ENCODE peak calls at places on chromosomes 11 and 22, in five cellular contexts. U is upper lobe of right lung, G is endothelial cell of umbilical vein, M is tibial nerve, Q is HFF-Myc. S is an unnamed sample.

GRCh38 chr11:127003260-127003981 is 2.9 kb upstream of the KIRREL3 start:
- DNase-seq in U (no peak), G (no peak), M (no peak), Q (no peak), S (no peak)

GRCh38 chr11:94553938-94554337 is 10.2 kb downstream of the FUT4 start:
- DNase-seq in U (no peak), G (no peak), M (no peak), Q (peak), S (no peak)

GRCh38 chr11:65043881-65044501 is 3.0 kb downstream of the SAC3D1 start:
- DNase-seq in U (peak), G (no peak), M (no peak), Q (no peak), S (peak)

GRCh38 chr22:49400866-49401598 is 426.6 kb downstream of the BRD1 start:
- DNase-seq in U (no peak), G (no peak), M (no peak), Q (no peak), S (no peak)

GRCh38 chr11:61356701-61357100 is 5.0 kb downstream of the CYB561A3 start:
- DNase-seq in U (no peak), G (no peak), M (no peak), Q (no peak), S (no peak)

GRCh38 chr11:6876914-6877313 is 489 bp downstream of the OR10A4 start:
- DNase-seq in U (no peak), G (no peak), M (no peak), Q (no peak), S (no peak)

GRCh38 chr22:40817737-40818136 is 1.4 kb downstream of the SLC25A17 start:
- DNase-seq in U (no peak), G (no peak), M (no peak), Q (no peak), S (no peak)

GRCh38 chr11:121106812-121107211 is 5.8 kb downstream of the TECTA start:
- DNase-seq in U (no peak), G (no peak), M (no peak), Q (no peak), S (no peak)

DNA sequence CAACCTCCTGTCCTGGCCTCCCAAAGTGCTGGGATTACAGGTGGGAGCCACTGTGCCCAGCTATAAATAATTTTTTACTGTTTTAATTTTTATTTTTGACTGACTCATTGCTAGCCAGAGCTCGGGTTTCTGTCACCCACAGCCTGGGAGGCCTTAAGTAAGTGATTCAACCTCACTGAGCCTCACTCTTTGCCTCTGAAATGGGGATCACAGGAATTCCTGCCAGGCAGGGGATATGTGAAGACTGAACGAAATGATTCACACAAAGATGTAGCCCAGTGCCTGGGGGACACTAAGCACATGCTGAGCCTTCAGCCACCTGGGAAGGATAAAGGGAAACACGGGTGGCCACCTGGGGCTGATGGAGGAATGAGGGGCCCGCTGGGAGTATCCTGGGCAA is 3.8 kb upstream of the LRRC74B start:
- DNase-seq in U (no peak), G (no peak), M (no peak), Q (no peak), S (no peak)
- H3K4me3 ChIP-seq in U (no peak), G (no peak), M (no peak), Q (no peak), S (no peak)

GRCh38 chr22:27148025-27148424 is 490.6 kb downstream of the MIAT start:
- DNase-seq in U (no peak), G (no peak), M (no peak), Q (no peak), S (no peak)

GRCh38 chr22:27148886-27149470 is 491.6 kb downstream of the MIAT start:
- DNase-seq in U (no peak), G (no peak), M (no peak), Q (no peak), S (no peak)

GRCh38 chr22:27139935-27140493 is 482.6 kb downstream of the MIAT start:
- DNase-seq in U (no peak), G (peak), M (no peak), Q (peak), S (no peak)

GRCh38 chr22:27146871-27147591 is 489.6 kb downstream of the MIAT start:
- DNase-seq in U (no peak), G (no peak), M (no peak), Q (no peak), S (no peak)

DNA sequence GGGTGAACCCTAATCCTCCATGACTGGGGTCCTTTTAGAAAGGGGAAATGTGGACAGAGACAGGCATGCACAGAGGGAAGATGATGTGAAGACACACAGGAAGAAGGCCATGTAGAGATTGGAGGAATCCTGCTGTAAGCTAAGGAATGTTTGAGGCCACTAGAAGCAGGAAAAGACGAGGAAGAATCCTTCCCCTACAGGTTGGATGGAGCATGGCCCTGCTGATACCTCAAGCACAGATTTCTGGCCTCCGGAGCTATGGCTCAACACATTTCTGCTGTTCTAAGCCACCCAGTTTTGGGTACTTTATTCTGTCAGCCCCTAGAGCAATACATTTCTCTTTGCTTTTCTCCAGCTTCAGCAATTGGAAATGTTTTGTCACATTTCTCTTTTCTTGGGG is 487.0 kb downstream of the MIAT start:
- DNase-seq in U (no peak), G (no peak), M (no peak), Q (no peak), S (no peak)
- TF ChIP-seq CTCF in U (no peak), G (no peak), M (no peak), Q (no peak), S (no peak)

GRCh38 chr22:32804036-32804435 is 2.5 kb downstream of the TIMP3 start:
- DNase-seq in U (no peak), G (no peak), M (no peak), Q (no peak), S (no peak)

GRCh38 chr22:32805586-32805881 is 4.0 kb downstream of the TIMP3 start:
- DNase-seq in U (no peak), G (no peak), M (no peak), Q (no peak), S (no peak)

GRCh38 chr22:32806296-32806695 is 4.8 kb downstream of the TIMP3 start:
- DNase-seq in U (no peak), G (no peak), M (no peak), Q (no peak), S (no peak)

GRCh38 chr22:32803020-32803758 is 1.7 kb downstream of the TIMP3 start:
- DNase-seq in U (no peak), G (no peak), M (no peak), Q (no peak), S (no peak)

GRCh38 chr22:32804823-32805585 is 3.5 kb downstream of the TIMP3 start:
- DNase-seq in U (no peak), G (no peak), M (no peak), Q (no peak), S (no peak)
- H3K4me3 ChIP-seq in U (peak), G (no peak), M (peak), Q (peak), S (no peak)

GRCh38 chr22:46596819-46597218 is 23.4 kb upstream of the GRAMD4 start:
- DNase-seq in U (peak), G (no peak), M (no peak), Q (no peak), S (peak)
- TF ChIP-seq CTCF in U (peak), G (no peak), M (no peak), Q (no peak), S (peak)

DNA sequence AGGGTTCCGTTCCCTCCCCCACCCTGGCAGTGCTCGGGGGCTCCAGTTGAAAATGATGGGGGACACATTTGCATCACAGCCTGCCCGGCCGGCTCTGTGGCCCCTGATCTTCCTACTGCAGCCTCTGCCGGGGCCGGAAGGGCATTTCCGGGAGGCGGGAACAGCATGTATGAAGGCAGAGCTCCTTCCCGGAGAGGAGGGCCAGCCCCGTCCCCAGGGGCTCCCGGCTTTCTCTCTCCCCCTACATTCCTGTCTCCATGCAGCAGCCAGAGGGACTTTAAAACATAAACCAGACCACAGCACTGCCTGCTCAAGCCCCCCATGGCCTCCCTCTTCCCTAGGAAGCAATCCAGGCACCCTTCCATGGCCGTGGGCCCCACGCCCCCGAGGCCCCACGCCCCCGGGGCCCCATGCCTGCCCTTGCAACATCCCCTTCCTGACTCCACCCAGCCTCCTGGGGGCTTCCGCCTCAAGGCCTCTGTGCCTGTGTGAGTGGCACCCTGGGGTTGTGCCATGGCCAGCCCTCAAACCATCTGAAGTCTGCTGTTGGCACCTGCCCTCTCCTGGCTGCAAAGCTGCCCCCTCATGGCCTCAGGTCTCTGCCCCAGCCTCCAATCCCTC is 73.1 kb downstream of the CDKN1C start:
- DNase-seq in U (peak), G (no peak), M (no peak), Q (no peak), S (no peak)
- H3K4me3 ChIP-seq in U (peak), G (no peak), M (peak), Q (no peak), S (no peak)